ENCODE peak calls at places on chromosomes 16 and 17, in ten cellular contexts. T is NCI-H1105; M is activated naive CD4-positive, alpha-beta T cell; K is nucleus accumbens; E is endothelial cell; X is EH; F is T-helper 17 cell; U is stimulated activated CD4-positive, alpha-beta T cell treated with anti-CD3 and anti-CD28 coated beads, Interleukin-4, amount 100 ng/mL, for 48 hours; S is memory B cell; P is RCC 7860. L is an unnamed sample.

GRCh38 chr17:35486920-35487727 is 38.6 kb upstream of the SLFN13 start:
- DNase-seq in T (no peak), M (peak), K (no peak), E (no peak), X (peak), F (peak), U (peak), S (peak), P (peak), L (peak)

GRCh38 chr16:85958731-85959130 is 59.8 kb downstream of the IRF8 start:
- DNase-seq in T (no peak), M (no peak), K (no peak), E (no peak), X (no peak), F (no peak), U (no peak), S (no peak), P (no peak), L (no peak)

GRCh38 chr16:80719573-80719972 is 84.8 kb downstream of the CDYL2 start:
- DNase-seq in T (no peak), M (no peak), K (no peak), E (no peak), X (no peak), F (no peak), U (no peak), S (no peak), P (no peak), L (no peak)

GRCh38 chr17:17236295-17237025 is 508 bp downstream of the FLCN start:
- DNase-seq in T (peak), M (no peak), K (no peak), E (no peak), X (peak), F (no peak), U (no peak), S (no peak), P (peak), L (no peak)

GRCh38 chr16:79600636-79601091 is at the start of gene MAF:
- DNase-seq in T (peak), M (peak), K (peak), E (peak), X (peak), F (peak), U (peak), S (peak), P (peak), L (peak)

GRCh38 chr17:77899494-77899893 is 59.0 kb upstream of the TNRC6C start:
- DNase-seq in T (peak), M (no peak), K (no peak), E (no peak), X (no peak), F (no peak), U (no peak), S (no peak), P (no peak), L (no peak)

GRCh38 chr16:81448154-81449131 is 3.8 kb downstream of the CMIP start:
- DNase-seq in T (no peak), M (no peak), K (no peak), E (no peak), X (no peak), F (no peak), U (no peak), S (no peak), P (peak), L (no peak)

GRCh38 chr16:67966549-67967182 is 1.8 kb downstream of the SLC12A4 start:
- DNase-seq in T (no peak), M (no peak), K (no peak), E (no peak), X (peak), F (no peak), U (no peak), S (no peak), P (no peak), L (no peak)

GRCh38 chr16:68731569-68732067 is 5.5 kb upstream of the CDH1 start:
- DNase-seq in T (no peak), M (no peak), K (no peak), E (no peak), X (no peak), F (no peak), U (no peak), S (no peak), P (no peak), L (no peak)

GRCh38 chr17:63369233-63369632 is 76.9 kb downstream of the CYB561 start:
- DNase-seq in T (no peak), M (no peak), K (no peak), E (no peak), X (peak), F (no peak), U (no peak), S (no peak), P (no peak), L (no peak)

GRCh38 chr16:80938035-80938927 is 68.4 kb downstream of the CMC2 start:
- DNase-seq in T (no peak), M (no peak), K (no peak), E (no peak), X (peak), F (no peak), U (no peak), S (no peak), P (peak), L (no peak)

GRCh38 chr16:87843678-87844373 is 25.5 kb downstream of the SLC7A5 start:
- DNase-seq in T (no peak), M (no peak), K (no peak), E (no peak), X (no peak), F (no peak), U (no peak), S (no peak), P (no peak), L (no peak)

L was measured in lung.